ENCODE peak calls at places on chromosomes 11 and 22, in ten cellular contexts. X is right lobe of liver, O is RWPE2, A is GM06990, E is A549, L is kidney, R is natural killer cell, D is bronchial epithelial cell, G is right atrium auricular region, M is fibroblast of pulmonary artery. W is an unnamed sample.

GRCh38 chr22:42018224-42018623 is 19.6 kb downstream of the WBP2NL start:
- DNase-seq in X (no peak), O (no peak), A (no peak), E (no peak), L (no peak), R (no peak), D (no peak), G (no peak), M (no peak), W (no peak)

GRCh38 chr11:86919557-86920210 is 35.5 kb downstream of the FZD4 start:
- DNase-seq in X (no peak), O (no peak), A (no peak), E (peak; percentile 74), L (no peak), R (no peak), D (peak; percentile 67), G (no peak), M (peak; percentile 89), W (no peak)

GRCh38 chr22:44869196-44869595 is 116.8 kb downstream of the ARHGAP8 start:
- DNase-seq in X (no peak), O (no peak), A (no peak), E (no peak), L (peak; percentile 47), R (no peak), D (no peak), G (no peak), M (no peak), W (no peak)

GRCh38 chr11:43377380-43377779 is 18.7 kb downstream of the TTC17 start:
- DNase-seq in X (no peak), O (no peak), A (no peak), E (no peak), L (no peak), R (no peak), D (no peak), G (no peak), M (no peak), W (no peak)

GRCh38 chr11:133581091-133581490 is 48.8 kb upstream of the OPCML start:
- DNase-seq in X (no peak), O (no peak), A (no peak), E (no peak), L (no peak), R (no peak), D (no peak), G (no peak), M (no peak), W (no peak)

GRCh38 chr11:127044535-127044934 is 44.0 kb upstream of the KIRREL3 start:
- DNase-seq in X (no peak), O (no peak), A (no peak), E (peak; percentile 52), L (no peak), R (no peak), D (no peak), G (no peak), M (no peak), W (no peak)

GRCh38 chr11:79040348-79040747 is 400.5 kb downstream of the TENM4 start:
- DNase-seq in X (no peak), O (no peak), A (no peak), E (no peak), L (no peak), R (no peak), D (peak; percentile 17), G (no peak), M (peak; percentile 58), W (no peak)

GRCh38 chr11:71977743-71978418 is 20.8 kb upstream of the IL18BP start:
- DNase-seq in X (no peak), O (no peak), A (no peak), E (peak; percentile 50), L (no peak), R (peak; percentile 31), D (peak; percentile 54), G (no peak), M (peak; percentile 71), W (no peak)

GRCh38 chr22:37121887-37122591 is 12.5 kb upstream of the TMPRSS6 start:
- DNase-seq in X (no peak), O (no peak), A (peak; percentile 70), E (peak; percentile 36), L (no peak), R (peak; percentile 80), D (peak; percentile 94), G (no peak), M (peak; percentile 38), W (no peak)

GRCh38 chr11:14223636-14224035 is 135.3 kb downstream of the RRAS2 start:
- DNase-seq in X (no peak), O (no peak), A (no peak), E (no peak), L (no peak), R (no peak), D (no peak), G (no peak), M (no peak), W (no peak)

GRCh38 chr11:60871378-60872061 is 4.2 kb downstream of the ZP1 start:
- DNase-seq in X (no peak), O (no peak), A (no peak), E (no peak), L (no peak), R (no peak), D (no peak), G (no peak), M (peak; percentile 63), W (no peak)

GRCh38 chr11:45156731-45157130 is 10.3 kb downstream of the PRDM11 start:
- DNase-seq in X (no peak), O (no peak), A (no peak), E (no peak), L (no peak), R (no peak), D (no peak), G (no peak), M (no peak), W (no peak)

DNA sequence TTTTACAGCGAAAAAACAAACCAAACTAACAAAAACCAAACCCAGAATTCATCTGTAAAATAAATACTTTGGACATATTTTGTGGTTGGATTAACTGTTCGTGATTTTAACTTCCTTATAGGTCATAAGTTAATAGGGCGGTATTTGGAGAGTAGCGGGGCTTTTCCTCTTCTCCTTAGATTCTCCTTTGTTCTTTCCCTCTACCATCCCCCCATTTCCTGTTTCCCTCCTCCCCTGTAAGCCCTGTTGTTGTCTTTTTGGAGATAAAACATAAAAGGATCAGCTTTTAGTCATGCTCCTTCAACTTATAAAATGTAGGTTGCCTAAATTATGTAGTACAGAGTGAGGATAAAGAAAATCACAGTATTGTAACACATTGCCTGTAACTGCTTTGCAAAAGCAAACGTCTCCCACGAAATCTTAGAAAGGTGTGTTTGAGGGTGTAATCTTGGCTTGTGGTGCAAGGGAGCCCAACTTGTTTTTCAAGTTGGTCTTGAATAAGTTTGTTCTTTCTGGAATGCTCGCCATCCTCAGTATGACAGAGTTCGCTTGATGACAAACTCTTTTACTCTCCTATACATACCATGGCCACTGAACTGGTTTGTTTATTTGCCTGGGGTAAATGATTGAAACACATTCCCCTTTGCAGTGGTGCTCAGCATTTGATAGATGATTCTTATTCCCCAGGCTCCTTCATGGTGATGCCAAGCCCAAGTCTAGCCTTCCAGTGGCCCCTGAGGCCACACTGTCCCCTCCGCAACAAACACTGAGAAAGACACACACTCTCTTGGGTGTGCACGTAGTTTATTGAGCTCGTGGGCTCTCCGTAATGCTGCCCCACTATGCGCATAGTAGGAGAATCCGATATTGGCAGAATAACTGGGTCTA is 49.4 kb downstream of the TEAD1 start:
- DNase-seq in X (no peak), O (no peak), A (no peak), E (peak; percentile 82), L (no peak), R (no peak), D (peak; percentile 97), G (no peak), M (peak; percentile 44), W (no peak)
- TF ChIP-seq CTCF in X (no peak), O (no peak), A (no peak), E (no peak), L (no peak), R (no peak), D (no peak), G (no peak), M (no peak), W (no peak)

DNA sequence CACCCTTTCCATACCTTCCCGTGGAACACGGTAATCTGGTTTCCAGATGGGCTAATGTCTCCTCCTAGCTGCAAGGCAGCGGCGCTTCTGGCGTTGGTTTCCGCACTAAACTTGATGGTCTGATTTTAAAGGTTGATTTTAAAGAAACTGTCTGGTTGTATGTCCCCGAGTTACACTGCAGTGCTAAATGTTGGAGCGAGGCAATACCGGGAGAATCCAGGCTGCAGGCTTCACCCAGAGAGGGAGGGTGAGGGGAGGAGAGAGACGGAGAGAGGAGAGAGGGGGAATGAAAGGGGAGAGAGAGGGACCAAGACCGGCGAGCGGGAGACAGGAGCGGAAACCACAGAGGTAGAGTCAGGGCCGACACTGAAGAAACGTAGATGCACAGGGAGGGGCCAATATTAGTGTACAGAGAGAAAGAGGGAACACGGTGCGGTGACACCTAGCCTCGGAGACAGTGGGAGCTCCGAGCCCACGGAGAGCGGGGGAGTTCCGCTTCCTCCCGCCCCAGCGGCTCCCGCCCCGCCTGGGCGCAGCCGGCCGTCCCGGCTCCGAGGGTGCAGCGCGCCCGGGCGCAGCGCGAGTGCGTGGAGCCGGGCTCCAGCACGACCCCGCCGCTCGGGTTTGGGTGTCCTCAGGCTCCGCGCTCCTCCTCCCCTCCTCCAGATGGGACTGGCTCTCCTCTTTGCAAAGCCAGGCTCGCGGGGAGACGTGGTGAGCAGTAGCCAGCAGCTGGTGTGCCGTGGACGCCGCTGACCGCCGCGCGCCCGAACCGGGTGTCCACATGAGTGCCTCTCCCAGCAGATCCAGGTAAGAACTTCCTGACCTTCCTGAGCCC is 71.9 kb upstream of the GRAMD1B start:
- DNase-seq in X (no peak), O (no peak), A (peak; percentile 72), E (peak; percentile 10), L (peak; percentile 76), R (no peak), D (peak; percentile 23), G (no peak), M (peak; percentile 8), W (peak; percentile 83)
- TF ChIP-seq CTCF in X (no peak), O (no peak), A (peak; percentile 25), E (no peak), L (no peak), R (no peak), D (no peak), G (no peak), M (no peak), W (peak; percentile 7)

GRCh38 chr11:114083256-114084252 is 24.0 kb downstream of the ZBTB16 start:
- DNase-seq in X (no peak), O (no peak), A (no peak), E (no peak), L (no peak), R (no peak), D (no peak), G (no peak), M (no peak), W (no peak)
- TF ChIP-seq CTCF in X (no peak), O (no peak), A (no peak), E (no peak), L (no peak), R (no peak), D (no peak), G (no peak), M (no peak), W (no peak)

DNA sequence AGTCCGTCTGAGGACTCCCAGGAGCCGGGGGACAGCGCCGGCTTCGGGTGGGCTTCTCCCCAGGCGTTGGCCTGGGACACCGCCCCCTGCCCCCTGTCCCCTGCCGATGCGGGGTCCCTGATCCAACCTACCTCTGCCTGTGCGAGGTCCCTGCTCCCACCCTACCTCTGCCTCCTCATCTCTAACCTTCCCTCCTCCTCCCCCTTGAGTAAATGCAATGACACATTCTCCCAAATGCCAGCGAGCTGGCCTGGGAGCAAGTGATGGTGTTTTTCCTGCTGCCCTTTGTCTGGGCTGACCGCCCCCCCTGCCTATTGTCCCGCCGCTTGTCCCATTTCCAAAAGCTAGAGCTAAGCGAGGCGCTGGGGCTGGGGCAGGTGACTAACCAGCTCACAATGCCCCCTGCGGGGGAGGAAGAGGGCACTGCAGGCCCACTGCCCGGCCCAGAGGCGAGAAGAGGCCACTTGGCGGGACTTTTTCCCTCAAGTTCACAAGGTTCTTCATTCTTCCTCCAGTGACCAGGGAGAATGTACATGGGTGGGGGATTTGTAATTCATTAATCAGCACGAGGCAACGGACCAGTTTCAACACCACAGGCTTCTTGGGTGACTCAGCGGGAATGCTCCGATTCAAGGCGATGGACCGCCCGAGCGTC is 645 bp upstream of the CLCF1 start:
- DNase-seq in X (peak; percentile 85), O (peak; percentile 87), A (no peak), E (peak; percentile 100), L (peak; percentile 96), R (peak; percentile 61), D (peak; percentile 96), G (peak; percentile 94), M (peak; percentile 95), W (peak; percentile 93)
- TF ChIP-seq CTCF in X (peak; percentile 49), O (peak; percentile 30), A (peak; percentile 62), E (peak; percentile 29), L (peak; percentile 25), R (peak; percentile 35), D (peak; percentile 24), G (peak; percentile 24), M (peak; percentile 28), W (peak; percentile 55)